ENCODE peak calls at places on chromosomes 6 and 20, in eight cellular contexts. I, Z, L, V, W, G, P and R are unnamed samples. For H3K4me1, the result is how much of the 10 kb centered on the place peaks cover.

GRCh38 chr6:90895299-90896164 is 308.7 kb upstream of the MAP3K7 start:
- DNase-seq in I (no peak), Z (no peak), L (no peak), V (no peak), W (no peak), G (no peak), P (no peak), R (no peak)

GRCh38 chr20:47576516-47577033 is 74.9 kb downstream of the NCOA3 start:
- DNase-seq in I (no peak), Z (peak), L (no peak), V (peak), W (peak), G (no peak), P (peak), R (peak)

GRCh38 chr6:47479156-47479541 is 1.6 kb downstream of the CD2AP start:
- DNase-seq in I (no peak), Z (no peak), L (no peak), V (no peak), W (peak), G (no peak), P (no peak), R (no peak)

GRCh38 chr20:57048027-57048869 is 218.2 kb downstream of the BMP7 start:
- DNase-seq in I (peak), Z (no peak), L (no peak), V (no peak), W (peak), G (no peak), P (no peak), R (no peak)

GRCh38 chr20:51457281-51457932 is 85.1 kb downstream of the NFATC2 start:
- DNase-seq in I (no peak), Z (peak), L (no peak), V (peak), W (peak), G (peak), P (peak), R (no peak)

GRCh38 chr20:18056174-18057105 is 1.3 kb downstream of the OVOL2 start:
- DNase-seq in I (no peak), Z (no peak), L (no peak), V (no peak), W (no peak), G (peak), P (no peak), R (peak)

GRCh38 chr20:23049201-23049932 is at the start of gene THBD:
- DNase-seq in I (peak), Z (peak), L (no peak), V (peak), W (no peak), G (peak), P (peak), R (peak)

GRCh38 chr6:135743476-135743875 is 108.0 kb upstream of the PDE7B start:
- DNase-seq in I (no peak), Z (no peak), L (no peak), V (no peak), W (no peak), G (no peak), P (no peak), R (no peak)

GRCh38 chr20:41540459-41540858 is 77.7 kb downstream of the CHD6 start:
- DNase-seq in I (no peak), Z (no peak), L (no peak), V (no peak), W (no peak), G (no peak), P (no peak), R (no peak)

GRCh38 chr6:6569768-6570167 is 18.8 kb upstream of the LY86 start:
- DNase-seq in I (no peak), Z (no peak), L (no peak), V (no peak), W (no peak), G (no peak), P (no peak), R (no peak)

GRCh38 chr20:51985013-51985415 is 182.7 kb upstream of the SALL4 start:
- DNase-seq in I (no peak), Z (peak), L (no peak), V (no peak), W (no peak), G (no peak), P (no peak), R (no peak)

GRCh38 chr6:88165877-88166492 is at the start of gene CNR1:
- DNase-seq in I (peak), Z (peak), L (no peak), V (peak), W (peak), G (peak), P (peak), R (peak)

GRCh38 chr6:104473021-104473429 is 386.7 kb downstream of the HACE1 start:
- DNase-seq in I (no peak), Z (no peak), L (no peak), V (no peak), W (no peak), G (no peak), P (no peak), R (no peak)

GRCh38 chr6:143402721-143403336 is 47.7 kb downstream of the ADAT2 start:
- DNase-seq in I (no peak), Z (no peak), L (no peak), V (no peak), W (no peak), G (no peak), P (no peak), R (no peak)

GRCh38 chr20:1388706-1389483 is 4.0 kb downstream of the FKBP1A start:
- DNase-seq in I (no peak), Z (no peak), L (no peak), V (no peak), W (no peak), G (no peak), P (no peak), R (no peak)

GRCh38 chr6:11514672-11515071 is 22.9 kb upstream of the TMEM170B start:
- DNase-seq in I (no peak), Z (no peak), L (no peak), V (no peak), W (peak), G (no peak), P (no peak), R (no peak)

GRCh38 chr20:20083796-20084195 is 31.5 kb downstream of the CFAP61 start:
- DNase-seq in I (peak), Z (no peak), L (no peak), V (no peak), W (peak), G (no peak), P (no peak), R (no peak)

GRCh38 chr6:57177545-57178225 is 5.6 kb downstream of the BAG2 start:
- DNase-seq in I (no peak), Z (peak), L (no peak), V (peak), W (no peak), G (no peak), P (peak), R (no peak)

GRCh38 chr20:17721802-17722486 is 22.2 kb downstream of the BANF2 start:
- DNase-seq in I (no peak), Z (no peak), L (no peak), V (no peak), W (peak), G (no peak), P (no peak), R (no peak)

GRCh38 chr20:63273635-63274380 is 1.2 kb downstream of the ARFGAP1 start:
- DNase-seq in I (no peak), Z (no peak), L (no peak), V (no peak), W (no peak), G (no peak), P (no peak), R (no peak)

GRCh38 chr20:9236408-9236912 is 167.6 kb downstream of the PLCB4 start:
- DNase-seq in I (no peak), Z (no peak), L (no peak), V (no peak), W (no peak), G (no peak), P (no peak), R (no peak)

GRCh38 chr6:169251822-169252804 is 1.5 kb downstream of the THBS2 start:
- DNase-seq in I (no peak), Z (no peak), L (no peak), V (no peak), W (no peak), G (no peak), P (peak), R (no peak)
- H3K27ac ChIP-seq in I (no peak), Z (no peak), L (peak), V (peak), W (no peak), G (no peak), P (peak), R (no peak)

DNA sequence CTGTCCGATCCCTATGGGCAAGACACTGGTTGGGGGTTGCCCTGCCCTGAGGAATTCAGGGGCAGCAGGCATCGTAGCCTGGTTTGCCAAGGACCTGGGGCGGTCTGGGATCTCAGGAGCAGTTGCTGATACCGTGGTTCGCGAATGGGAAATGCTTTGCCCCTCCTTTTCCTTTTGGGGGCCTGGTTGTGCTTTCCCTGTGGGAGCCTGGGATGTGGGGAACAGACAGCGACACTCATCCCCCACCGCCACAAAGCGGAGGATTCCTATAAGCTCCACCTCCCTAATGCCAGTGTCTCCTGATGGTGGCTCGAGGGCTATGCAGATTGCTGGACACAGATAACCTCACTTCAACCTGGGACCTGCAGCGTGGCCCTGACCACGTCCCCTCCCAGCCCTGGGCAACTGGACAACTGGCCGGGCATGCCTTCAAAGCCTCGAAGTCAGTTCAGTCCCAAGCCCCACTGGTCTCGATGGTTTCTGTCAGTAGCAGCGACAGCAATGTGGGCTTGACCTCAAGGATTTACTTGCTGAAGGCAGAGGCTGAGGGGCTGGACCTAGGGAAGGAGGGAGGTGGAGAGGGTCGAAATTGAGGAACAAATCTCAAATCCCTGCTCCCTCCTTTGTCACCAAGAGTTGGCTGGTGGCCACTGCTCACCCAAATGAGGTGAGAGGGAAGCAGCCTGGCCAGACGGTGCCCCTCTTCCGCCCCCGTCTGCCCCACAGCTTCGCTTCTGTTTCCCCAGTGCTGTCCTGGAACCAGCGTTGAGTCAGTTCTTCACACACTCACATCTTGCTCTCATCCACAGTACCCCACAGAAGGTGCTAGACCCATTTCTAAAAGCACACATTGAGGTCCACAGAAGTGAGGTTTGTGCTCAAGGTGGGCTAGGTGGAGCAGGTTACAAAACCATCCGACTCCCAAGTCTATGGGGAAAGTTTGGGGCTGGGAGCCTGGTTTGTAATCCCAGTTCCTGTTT is 3.5 kb downstream of the CEBPB start:
- DNase-seq in I (no peak), Z (no peak), L (no peak), V (no peak), W (no peak), G (no peak), P (peak), R (no peak)
- H3K4me1 ChIP-seq in I (under half), Z (under half), L (under half), V (under half), W (under half), G (under half), P (under half), R (under half)

DNA sequence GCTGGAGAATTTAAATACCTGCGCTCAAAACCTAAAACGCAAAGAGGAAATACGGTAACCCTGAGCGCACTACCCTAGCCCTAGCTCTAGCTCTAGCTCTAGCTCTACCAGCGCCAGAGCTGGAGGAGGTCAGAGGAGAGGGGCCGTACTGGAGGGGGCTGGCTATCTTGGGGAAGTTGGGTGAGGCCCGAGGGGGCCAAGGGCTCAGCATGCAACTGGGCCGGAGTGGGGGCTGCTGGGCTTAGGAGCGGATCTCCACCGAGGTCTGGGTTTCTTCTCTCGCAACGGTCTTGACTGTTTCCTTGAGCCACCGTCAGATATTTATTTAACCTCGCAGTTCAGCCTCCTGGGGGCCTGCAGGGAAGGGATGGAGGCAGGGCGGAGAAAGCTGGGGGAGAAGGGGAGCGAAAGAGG is 91.0 kb downstream of the NCR2 start:
- DNase-seq in I (no peak), Z (no peak), L (no peak), V (no peak), W (peak), G (no peak), P (no peak), R (no peak)
- H3K4me3 ChIP-seq in I (no peak), Z (no peak), L (no peak), V (no peak), W (no peak), G (no peak), P (no peak), R (no peak)

GRCh38 chr6:24060982-24061754 is 64.8 kb upstream of the NRSN1 start:
- DNase-seq in I (no peak), Z (no peak), L (no peak), V (no peak), W (no peak), G (no peak), P (no peak), R (no peak)

GRCh38 chr6:24064832-24065231 is 61.2 kb upstream of the NRSN1 start:
- DNase-seq in I (no peak), Z (no peak), L (no peak), V (no peak), W (no peak), G (no peak), P (no peak), R (no peak)

GRCh38 chr6:24069546-24069945 is 56.5 kb upstream of the NRSN1 start:
- DNase-seq in I (no peak), Z (no peak), L (no peak), V (no peak), W (no peak), G (no peak), P (no peak), R (no peak)

GRCh38 chr6:24064106-24064505 is 61.9 kb upstream of the NRSN1 start:
- DNase-seq in I (peak), Z (no peak), L (no peak), V (no peak), W (no peak), G (no peak), P (no peak), R (no peak)
- H3K27ac ChIP-seq in I (no peak), Z (no peak), L (no peak), V (no peak), W (no peak), G (no peak), P (no peak), R (no peak)

GRCh38 chr6:41335943-41336342 is 535 bp downstream of the NCR2 start:
- DNase-seq in I (no peak), Z (no peak), L (no peak), V (no peak), W (no peak), G (no peak), P (no peak), R (no peak)
- H3K4me1 ChIP-seq in I (under half), Z (under half), L (under half), V (under half), W (under half), G (under half), P (under half), R (under half)

GRCh38 chr6:119152187-119152586 is 73.7 kb upstream of the FAM184A start:
- DNase-seq in I (no peak), Z (no peak), L (no peak), V (no peak), W (no peak), G (no peak), P (no peak), R (no peak)

GRCh38 chr6:119148102-119148824 is 69.8 kb upstream of the FAM184A start:
- DNase-seq in I (peak), Z (peak), L (no peak), V (peak), W (peak), G (no peak), P (peak), R (no peak)

GRCh38 chr6:119145111-119145510 is 66.6 kb upstream of the FAM184A start:
- DNase-seq in I (no peak), Z (no peak), L (no peak), V (no peak), W (no peak), G (no peak), P (no peak), R (no peak)

GRCh38 chr6:119147101-119148053 is 68.9 kb upstream of the FAM184A start:
- DNase-seq in I (no peak), Z (peak), L (no peak), V (peak), W (peak), G (no peak), P (peak), R (peak)

GRCh38 chr6:119148825-119149525 is 70.5 kb upstream of the FAM184A start:
- DNase-seq in I (no peak), Z (no peak), L (no peak), V (no peak), W (no peak), G (no peak), P (no peak), R (no peak)
- H3K4me3 ChIP-seq in I (no peak), Z (no peak), L (no peak), V (no peak), W (no peak), G (no peak), P (no peak), R (no peak)